ENCODE peak calls at places on chromosomes 11 and 22, in ten cellular contexts. One of them, this sample, is unnamed.

GRCh38 chr11:14052198-14052597 is 89.7 kb downstream of the SPON1 start:
- DNase-seq in fibroblast of villous mesenchyme: no peak
- DNase-seq in HFF-Myc: no peak
- DNase-seq in foreskin keratinocyte: no peak
- DNase-seq in neural crest cell: no peak
- DNase-seq in breast epithelium: no peak
- DNase-seq in foreskin fibroblast: no peak
- DNase-seq in neural progenitor cell: no peak
- DNase-seq in heart right ventricle: no peak
- DNase-seq in nephron progenitor cell: no peak
- DNase-seq in this sample: no peak

GRCh38 chr22:49571326-49571725 is 256.3 kb downstream of the BRD1 start:
- DNase-seq in neural progenitor cell: no peak
- DNase-seq in nephron progenitor cell: no peak
- DNase-seq in breast epithelium: no peak
- DNase-seq in neural crest cell: no peak
- DNase-seq in heart right ventricle: no peak
- DNase-seq in fibroblast of villous mesenchyme: no peak
- DNase-seq in foreskin keratinocyte: no peak
- DNase-seq in HFF-Myc: no peak
- DNase-seq in foreskin fibroblast: no peak
- DNase-seq in this sample: no peak

GRCh38 chr22:36252754-36253522 is at the start of gene APOL1:
- DNase-seq in heart right ventricle: no peak
- DNase-seq in breast epithelium: peak
- DNase-seq in HFF-Myc: no peak
- DNase-seq in neural crest cell: no peak
- DNase-seq in nephron progenitor cell: no peak
- DNase-seq in fibroblast of villous mesenchyme: peak
- DNase-seq in neural progenitor cell: no peak
- DNase-seq in foreskin keratinocyte: no peak
- DNase-seq in foreskin fibroblast: peak
- DNase-seq in this sample: peak

GRCh38 chr11:97979741-97980140 is 1041.0 kb upstream of the CNTN5 start:
- DNase-seq in neural crest cell: no peak
- DNase-seq in HFF-Myc: no peak
- DNase-seq in neural progenitor cell: no peak
- DNase-seq in nephron progenitor cell: no peak
- DNase-seq in heart right ventricle: no peak
- DNase-seq in foreskin fibroblast: no peak
- DNase-seq in fibroblast of villous mesenchyme: no peak
- DNase-seq in foreskin keratinocyte: no peak
- DNase-seq in breast epithelium: no peak
- DNase-seq in this sample: no peak

GRCh38 chr11:10908215-10908990 is 50.5 kb upstream of the ZBED5 start:
- DNase-seq in breast epithelium: no peak
- DNase-seq in HFF-Myc: no peak
- DNase-seq in nephron progenitor cell: no peak
- DNase-seq in foreskin fibroblast: peak
- DNase-seq in neural crest cell: no peak
- DNase-seq in fibroblast of villous mesenchyme: peak
- DNase-seq in foreskin keratinocyte: peak
- DNase-seq in neural progenitor cell: no peak
- DNase-seq in heart right ventricle: no peak
- DNase-seq in this sample: no peak

GRCh38 chr22:50261615-50262459 is at the start of gene MAPK12:
- DNase-seq in heart right ventricle: peak
- DNase-seq in neural crest cell: no peak
- DNase-seq in neural progenitor cell: peak
- DNase-seq in breast epithelium: no peak
- DNase-seq in HFF-Myc: no peak
- DNase-seq in fibroblast of villous mesenchyme: peak
- DNase-seq in foreskin fibroblast: peak
- DNase-seq in nephron progenitor cell: peak
- DNase-seq in foreskin keratinocyte: no peak
- DNase-seq in this sample: peak

GRCh38 chr11:125123947-125124633 is 12.7 kb upstream of the TMEM218 start:
- DNase-seq in nephron progenitor cell: peak
- DNase-seq in neural crest cell: no peak
- DNase-seq in breast epithelium: no peak
- DNase-seq in neural progenitor cell: peak
- DNase-seq in HFF-Myc: peak
- DNase-seq in heart right ventricle: peak
- DNase-seq in foreskin fibroblast: peak
- DNase-seq in foreskin keratinocyte: peak
- DNase-seq in fibroblast of villous mesenchyme: peak
- DNase-seq in this sample: peak

GRCh38 chr11:66081505-66081904 is 11.4 kb downstream of the PACS1 start:
- DNase-seq in foreskin fibroblast: peak
- DNase-seq in neural progenitor cell: no peak
- DNase-seq in breast epithelium: peak
- DNase-seq in foreskin keratinocyte: peak
- DNase-seq in heart right ventricle: peak
- DNase-seq in fibroblast of villous mesenchyme: peak
- DNase-seq in neural crest cell: no peak
- DNase-seq in nephron progenitor cell: no peak
- DNase-seq in HFF-Myc: no peak
- DNase-seq in this sample: peak

GRCh38 chr11:2893021-2893528 is 7.5 kb upstream of the CDKN1C start:
- DNase-seq in fibroblast of villous mesenchyme: no peak
- DNase-seq in neural crest cell: no peak
- DNase-seq in nephron progenitor cell: no peak
- DNase-seq in neural progenitor cell: no peak
- DNase-seq in breast epithelium: no peak
- DNase-seq in HFF-Myc: no peak
- DNase-seq in foreskin fibroblast: no peak
- DNase-seq in heart right ventricle: no peak
- DNase-seq in foreskin keratinocyte: no peak
- DNase-seq in this sample: no peak
- TF ChIP-seq CTCF in fibroblast of villous mesenchyme: no peak
- TF ChIP-seq CTCF in neural crest cell: no peak
- TF ChIP-seq CTCF in nephron progenitor cell: no peak
- TF ChIP-seq CTCF in neural progenitor cell: no peak
- TF ChIP-seq CTCF in breast epithelium: no peak
- TF ChIP-seq CTCF in HFF-Myc: no peak
- TF ChIP-seq CTCF in foreskin fibroblast: no peak
- TF ChIP-seq CTCF in heart right ventricle: no peak
- TF ChIP-seq CTCF in foreskin keratinocyte: peak
- TF ChIP-seq CTCF in this sample: peak

GRCh38 chr22:44865193-44866057 is 113.0 kb downstream of the ARHGAP8 start:
- DNase-seq in HFF-Myc: no peak
- DNase-seq in foreskin keratinocyte: no peak
- DNase-seq in foreskin fibroblast: no peak
- DNase-seq in neural progenitor cell: no peak
- DNase-seq in breast epithelium: no peak
- DNase-seq in fibroblast of villous mesenchyme: no peak
- DNase-seq in neural crest cell: no peak
- DNase-seq in nephron progenitor cell: no peak
- DNase-seq in heart right ventricle: no peak
- DNase-seq in this sample: no peak

GRCh38 chr22:44870021-44870420 is 117.6 kb downstream of the ARHGAP8 start:
- DNase-seq in breast epithelium: no peak
- DNase-seq in neural progenitor cell: peak
- DNase-seq in foreskin fibroblast: no peak
- DNase-seq in foreskin keratinocyte: peak
- DNase-seq in nephron progenitor cell: no peak
- DNase-seq in neural crest cell: no peak
- DNase-seq in fibroblast of villous mesenchyme: peak
- DNase-seq in HFF-Myc: no peak
- DNase-seq in heart right ventricle: no peak
- DNase-seq in this sample: no peak

GRCh38 chr22:44871782-44872181 is 119.4 kb downstream of the ARHGAP8 start:
- DNase-seq in neural progenitor cell: no peak
- DNase-seq in foreskin fibroblast: no peak
- DNase-seq in HFF-Myc: no peak
- DNase-seq in nephron progenitor cell: no peak
- DNase-seq in foreskin keratinocyte: no peak
- DNase-seq in neural crest cell: no peak
- DNase-seq in fibroblast of villous mesenchyme: no peak
- DNase-seq in heart right ventricle: no peak
- DNase-seq in breast epithelium: no peak
- DNase-seq in this sample: no peak

GRCh38 chr22:44862981-44863860 is 110.8 kb downstream of the ARHGAP8 start:
- DNase-seq in HFF-Myc: no peak
- DNase-seq in heart right ventricle: no peak
- DNase-seq in nephron progenitor cell: no peak
- DNase-seq in foreskin fibroblast: no peak
- DNase-seq in neural progenitor cell: peak
- DNase-seq in neural crest cell: no peak
- DNase-seq in fibroblast of villous mesenchyme: no peak
- DNase-seq in breast epithelium: no peak
- DNase-seq in foreskin keratinocyte: no peak
- DNase-seq in this sample: peak

GRCh38 chr22:44869196-44869595 is 116.8 kb downstream of the ARHGAP8 start:
- DNase-seq in nephron progenitor cell: no peak
- DNase-seq in foreskin fibroblast: no peak
- DNase-seq in breast epithelium: no peak
- DNase-seq in neural crest cell: no peak
- DNase-seq in fibroblast of villous mesenchyme: no peak
- DNase-seq in neural progenitor cell: no peak
- DNase-seq in HFF-Myc: no peak
- DNase-seq in heart right ventricle: no peak
- DNase-seq in foreskin keratinocyte: no peak
- DNase-seq in this sample: no peak
- TF ChIP-seq CTCF in nephron progenitor cell: no peak
- TF ChIP-seq CTCF in foreskin fibroblast: no peak
- TF ChIP-seq CTCF in breast epithelium: no peak
- TF ChIP-seq CTCF in neural crest cell: no peak
- TF ChIP-seq CTCF in fibroblast of villous mesenchyme: no peak
- TF ChIP-seq CTCF in neural progenitor cell: no peak
- TF ChIP-seq CTCF in HFF-Myc: no peak
- TF ChIP-seq CTCF in heart right ventricle: no peak
- TF ChIP-seq CTCF in foreskin keratinocyte: no peak
- TF ChIP-seq CTCF in this sample: no peak

GRCh38 chr11:133081020-133081419 is 451.3 kb downstream of the OPCML start:
- DNase-seq in heart right ventricle: no peak
- DNase-seq in breast epithelium: no peak
- DNase-seq in fibroblast of villous mesenchyme: no peak
- DNase-seq in foreskin keratinocyte: no peak
- DNase-seq in HFF-Myc: no peak
- DNase-seq in neural crest cell: no peak
- DNase-seq in neural progenitor cell: peak
- DNase-seq in nephron progenitor cell: no peak
- DNase-seq in foreskin fibroblast: no peak
- DNase-seq in this sample: no peak
- TF ChIP-seq CTCF in heart right ventricle: no peak
- TF ChIP-seq CTCF in breast epithelium: no peak
- TF ChIP-seq CTCF in fibroblast of villous mesenchyme: no peak
- TF ChIP-seq CTCF in foreskin keratinocyte: no peak
- TF ChIP-seq CTCF in HFF-Myc: no peak
- TF ChIP-seq CTCF in neural crest cell: peak
- TF ChIP-seq CTCF in neural progenitor cell: peak
- TF ChIP-seq CTCF in nephron progenitor cell: peak
- TF ChIP-seq CTCF in foreskin fibroblast: no peak
- TF ChIP-seq CTCF in this sample: no peak

GRCh38 chr22:44090571-44090905 is 66.4 kb downstream of the PARVB start:
- DNase-seq in HFF-Myc: no peak
- DNase-seq in neural crest cell: no peak
- DNase-seq in breast epithelium: no peak
- DNase-seq in foreskin keratinocyte: no peak
- DNase-seq in neural progenitor cell: no peak
- DNase-seq in fibroblast of villous mesenchyme: no peak
- DNase-seq in foreskin fibroblast: no peak
- DNase-seq in heart right ventricle: no peak
- DNase-seq in nephron progenitor cell: no peak
- DNase-seq in this sample: no peak

GRCh38 chr22:44092636-44093220 is 68.6 kb downstream of the PARVB start:
- DNase-seq in fibroblast of villous mesenchyme: no peak
- DNase-seq in breast epithelium: no peak
- DNase-seq in foreskin keratinocyte: no peak
- DNase-seq in HFF-Myc: no peak
- DNase-seq in neural progenitor cell: no peak
- DNase-seq in heart right ventricle: no peak
- DNase-seq in neural crest cell: no peak
- DNase-seq in nephron progenitor cell: no peak
- DNase-seq in foreskin fibroblast: no peak
- DNase-seq in this sample: no peak

GRCh38 chr22:44089717-44090570 is 65.8 kb downstream of the PARVB start:
- DNase-seq in neural crest cell: no peak
- DNase-seq in nephron progenitor cell: no peak
- DNase-seq in HFF-Myc: no peak
- DNase-seq in fibroblast of villous mesenchyme: peak
- DNase-seq in foreskin keratinocyte: no peak
- DNase-seq in neural progenitor cell: no peak
- DNase-seq in heart right ventricle: no peak
- DNase-seq in breast epithelium: no peak
- DNase-seq in foreskin fibroblast: no peak
- DNase-seq in this sample: no peak

GRCh38 chr22:44091751-44092150 is 67.6 kb downstream of the PARVB start:
- DNase-seq in foreskin keratinocyte: no peak
- DNase-seq in breast epithelium: no peak
- DNase-seq in foreskin fibroblast: no peak
- DNase-seq in neural progenitor cell: no peak
- DNase-seq in HFF-Myc: no peak
- DNase-seq in neural crest cell: no peak
- DNase-seq in heart right ventricle: no peak
- DNase-seq in nephron progenitor cell: no peak
- DNase-seq in fibroblast of villous mesenchyme: no peak
- DNase-seq in this sample: no peak

GRCh38 chr22:44091021-44091721 is 67.1 kb downstream of the PARVB start:
- DNase-seq in foreskin fibroblast: no peak
- DNase-seq in breast epithelium: no peak
- DNase-seq in foreskin keratinocyte: no peak
- DNase-seq in HFF-Myc: no peak
- DNase-seq in heart right ventricle: no peak
- DNase-seq in neural progenitor cell: peak
- DNase-seq in neural crest cell: no peak
- DNase-seq in fibroblast of villous mesenchyme: no peak
- DNase-seq in nephron progenitor cell: no peak
- DNase-seq in this sample: peak
- TF ChIP-seq CTCF in foreskin fibroblast: peak
- TF ChIP-seq CTCF in breast epithelium: no peak
- TF ChIP-seq CTCF in foreskin keratinocyte: peak
- TF ChIP-seq CTCF in HFF-Myc: peak
- TF ChIP-seq CTCF in heart right ventricle: no peak
- TF ChIP-seq CTCF in neural progenitor cell: peak
- TF ChIP-seq CTCF in neural crest cell: peak
- TF ChIP-seq CTCF in fibroblast of villous mesenchyme: peak
- TF ChIP-seq CTCF in nephron progenitor cell: no peak
- TF ChIP-seq CTCF in this sample: no peak

GRCh38 chr11:112364962-112365481 is 104.4 kb upstream of the PLET1 start:
- DNase-seq in fibroblast of villous mesenchyme: peak
- DNase-seq in foreskin fibroblast: peak
- DNase-seq in breast epithelium: no peak
- DNase-seq in HFF-Myc: peak
- DNase-seq in heart right ventricle: no peak
- DNase-seq in foreskin keratinocyte: peak
- DNase-seq in neural progenitor cell: no peak
- DNase-seq in neural crest cell: no peak
- DNase-seq in nephron progenitor cell: no peak
- DNase-seq in this sample: no peak
- TF ChIP-seq CTCF in fibroblast of villous mesenchyme: no peak
- TF ChIP-seq CTCF in foreskin fibroblast: no peak
- TF ChIP-seq CTCF in breast epithelium: no peak
- TF ChIP-seq CTCF in HFF-Myc: no peak
- TF ChIP-seq CTCF in heart right ventricle: no peak
- TF ChIP-seq CTCF in foreskin keratinocyte: peak
- TF ChIP-seq CTCF in neural progenitor cell: no peak
- TF ChIP-seq CTCF in neural crest cell: no peak
- TF ChIP-seq CTCF in nephron progenitor cell: no peak
- TF ChIP-seq CTCF in this sample: no peak